ENCODE peak calls at places on chromosomes 1 and 21, in ten cellular contexts. U, S, F, A, I, R, O, Z, K and H are unnamed samples.

GRCh38 chr1:226060976-226061792 is 1.3 kb upstream of the H3-3A start:
- DNase-seq in U (no peak), S (no peak), F (no peak), A (no peak), I (no peak), R (no peak), O (no peak), Z (no peak), K (no peak), H (no peak)

GRCh38 chr1:65788762-65789161 is 3.9 kb upstream of the PDE4B start:
- DNase-seq in U (no peak), S (no peak), F (no peak), A (no peak), I (no peak), R (no peak), O (no peak), Z (no peak), K (no peak), H (no peak)

GRCh38 chr1:22572778-22573177 is 9.5 kb downstream of the EPHA8 start:
- DNase-seq in U (no peak), S (no peak), F (no peak), A (no peak), I (no peak), R (no peak), O (no peak), Z (no peak), K (no peak), H (no peak)

GRCh38 chr1:205926213-205926612 is 17.0 kb downstream of the SLC26A9 start:
- DNase-seq in U (no peak), S (peak), F (no peak), A (peak), I (no peak), R (no peak), O (no peak), Z (no peak), K (no peak), H (no peak)

GRCh38 chr1:157090771-157091170 is 8.8 kb downstream of the ETV3L start:
- DNase-seq in U (no peak), S (no peak), F (no peak), A (peak), I (no peak), R (no peak), O (no peak), Z (no peak), K (no peak), H (no peak)

GRCh38 chr1:32014199-32014936 is 700 bp downstream of the KHDRBS1 start:
- DNase-seq in U (peak), S (peak), F (peak), A (peak), I (no peak), R (peak), O (no peak), Z (peak), K (peak), H (peak)

GRCh38 chr21:19122371-19122770 is 718.8 kb upstream of the TMPRSS15 start:
- DNase-seq in U (no peak), S (no peak), F (no peak), A (no peak), I (no peak), R (no peak), O (no peak), Z (no peak), K (no peak), H (no peak)

GRCh38 chr1:91799863-91800262 is 86.1 kb downstream of the TGFBR3 start:
- DNase-seq in U (no peak), S (no peak), F (no peak), A (no peak), I (no peak), R (no peak), O (no peak), Z (no peak), K (no peak), H (no peak)

GRCh38 chr1:159598196-159598595 is 10.6 kb downstream of the APCS start:
- DNase-seq in U (no peak), S (no peak), F (no peak), A (no peak), I (no peak), R (no peak), O (no peak), Z (no peak), K (no peak), H (no peak)

GRCh38 chr1:220884109-220884980 is 5.1 kb downstream of the HLX start:
- DNase-seq in U (peak), S (no peak), F (no peak), A (no peak), I (no peak), R (no peak), O (no peak), Z (no peak), K (no peak), H (no peak)

GRCh38 chr1:11143401-11143800 is 43.7 kb upstream of the EXOSC10 start:
- DNase-seq in U (no peak), S (no peak), F (no peak), A (no peak), I (no peak), R (no peak), O (no peak), Z (no peak), K (no peak), H (no peak)

GRCh38 chr1:201766117-201766863 is 62.7 kb upstream of the IPO9 start:
- DNase-seq in U (no peak), S (no peak), F (no peak), A (no peak), I (no peak), R (no peak), O (no peak), Z (no peak), K (no peak), H (no peak)

GRCh38 chr1:238346340-238346739 is 455.6 kb upstream of the ZP4 start:
- DNase-seq in U (no peak), S (no peak), F (no peak), A (no peak), I (no peak), R (no peak), O (no peak), Z (no peak), K (no peak), H (no peak)

GRCh38 chr1:37485902-37486679 is 11.7 kb downstream of the ZC3H12A start:
- DNase-seq in U (no peak), S (peak), F (no peak), A (no peak), I (no peak), R (no peak), O (no peak), Z (no peak), K (no peak), H (no peak)

GRCh38 chr1:198399452-198399851 is 141.0 kb downstream of the ATP6V1G3 start:
- DNase-seq in U (no peak), S (no peak), F (no peak), A (no peak), I (no peak), R (no peak), O (no peak), Z (no peak), K (no peak), H (no peak)

GRCh38 chr1:228272331-228272791 is 64.5 kb downstream of the OBSCN start:
- DNase-seq in U (no peak), S (no peak), F (no peak), A (peak), I (no peak), R (no peak), O (no peak), Z (no peak), K (no peak), H (no peak)

GRCh38 chr1:150207278-150207971 is 28.5 kb downstream of the ANP32E start:
- DNase-seq in U (no peak), S (no peak), F (no peak), A (no peak), I (no peak), R (no peak), O (no peak), Z (no peak), K (no peak), H (no peak)
- TF ChIP-seq CTCF in U (no peak), S (no peak), F (no peak), A (no peak), I (no peak), R (no peak), O (no peak), Z (no peak), K (no peak), H (no peak)

GRCh38 chr1:85314726-85315125 is 38.3 kb upstream of the BCL10 start:
- DNase-seq in U (no peak), S (no peak), F (no peak), A (no peak), I (no peak), R (no peak), O (no peak), Z (no peak), K (no peak), H (no peak)
- H3K27ac ChIP-seq in U (peak), S (no peak), F (peak), A (peak), I (no peak), R (peak), O (no peak), Z (peak), K (peak), H (peak)

GRCh38 chr21:46320331-46320801 is 3.3 kb downstream of the C21orf58 start:
- DNase-seq in U (no peak), S (no peak), F (no peak), A (no peak), I (no peak), R (no peak), O (no peak), Z (no peak), K (no peak), H (no peak)

GRCh38 chr21:46323710-46324389 is at the start of the genes C21orf58 and PCNT:
- DNase-seq in U (peak), S (peak), F (peak), A (peak), I (peak), R (peak), O (peak), Z (peak), K (peak), H (peak)

GRCh38 chr21:46324390-46325072 is 575 bp downstream of the PCNT start:
- DNase-seq in U (peak), S (peak), F (peak), A (peak), I (peak), R (peak), O (peak), Z (peak), K (peak), H (peak)

GRCh38 chr21:46323227-46323709 is 402 bp downstream of the C21orf58 start:
- DNase-seq in U (no peak), S (no peak), F (no peak), A (peak), I (no peak), R (no peak), O (no peak), Z (no peak), K (no peak), H (no peak)

DNA sequence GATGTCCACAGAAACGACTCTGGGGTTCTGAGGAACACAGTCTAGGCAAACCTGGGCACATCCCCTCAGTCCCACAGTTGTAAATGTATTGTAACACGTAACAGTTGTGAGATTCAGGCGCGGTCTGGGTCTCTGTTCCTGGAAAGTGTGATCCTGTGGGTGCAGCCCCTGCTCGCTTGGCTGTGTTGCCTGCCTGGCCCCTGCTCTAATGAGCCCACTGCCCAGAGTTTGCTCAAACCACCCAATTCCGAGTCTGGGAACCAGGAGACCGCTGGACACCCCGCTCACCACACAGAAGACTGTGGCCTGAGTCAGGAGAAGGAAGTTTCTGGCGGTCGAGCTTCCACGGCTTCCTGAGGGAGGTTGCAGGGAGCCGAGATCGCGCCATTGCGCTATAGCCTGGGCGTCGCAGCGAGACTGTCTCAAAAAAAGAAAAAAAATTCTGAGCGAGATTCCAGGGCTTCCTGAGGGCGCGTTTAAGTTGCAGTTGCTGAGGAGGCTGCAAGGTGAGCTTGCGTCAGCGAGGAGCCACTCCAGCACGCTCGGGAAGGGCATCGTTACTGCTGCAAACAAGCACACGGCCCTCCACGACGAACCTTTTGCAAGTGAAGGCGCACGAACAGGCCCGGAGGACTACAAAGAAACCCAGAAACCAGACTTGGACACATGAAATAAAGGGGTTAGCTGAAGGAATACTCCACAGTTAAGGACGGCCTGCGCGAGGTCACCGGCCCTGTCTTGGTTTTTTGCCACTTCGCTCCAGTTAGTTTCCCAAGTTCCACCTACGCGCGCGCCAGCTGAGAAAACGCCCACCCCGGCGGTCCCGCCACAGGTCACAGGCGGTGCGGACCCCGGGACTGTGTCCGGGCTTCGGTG is 1.1 kb downstream of the C21orf58 start:
- DNase-seq in U (peak), S (no peak), F (peak), A (no peak), I (no peak), R (no peak), O (no peak), Z (no peak), K (no peak), H (no peak)
- TF ChIP-seq POLR2AphosphoS5 in U (no peak), S (no peak), F (no peak), A (no peak), I (no peak), R (no peak), O (no peak), Z (no peak), K (no peak), H (no peak)

GRCh38 chr1:41444246-41444645 is 40.2 kb downstream of the EDN2 start:
- DNase-seq in U (no peak), S (no peak), F (no peak), A (no peak), I (no peak), R (no peak), O (no peak), Z (no peak), K (no peak), H (no peak)
- TF ChIP-seq CTCF in U (no peak), S (no peak), F (no peak), A (no peak), I (peak), R (peak), O (no peak), Z (no peak), K (no peak), H (no peak)

GRCh38 chr21:44942566-44942965 is 2.7 kb downstream of the SLX9 start:
- DNase-seq in U (peak), S (no peak), F (no peak), A (peak), I (no peak), R (no peak), O (no peak), Z (no peak), K (no peak), H (no peak)

GRCh38 chr21:44939532-44940115 is at the start of gene SLX9:
- DNase-seq in U (peak), S (peak), F (peak), A (peak), I (no peak), R (peak), O (peak), Z (peak), K (peak), H (peak)

GRCh38 chr21:44940116-44940631 is 345 bp downstream of the SLX9 start:
- DNase-seq in U (no peak), S (no peak), F (no peak), A (no peak), I (no peak), R (no peak), O (peak), Z (no peak), K (no peak), H (no peak)

GRCh38 chr21:44941567-44941966 is 1.7 kb downstream of the SLX9 start:
- DNase-seq in U (peak), S (no peak), F (no peak), A (peak), I (no peak), R (peak), O (no peak), Z (no peak), K (no peak), H (peak)

DNA sequence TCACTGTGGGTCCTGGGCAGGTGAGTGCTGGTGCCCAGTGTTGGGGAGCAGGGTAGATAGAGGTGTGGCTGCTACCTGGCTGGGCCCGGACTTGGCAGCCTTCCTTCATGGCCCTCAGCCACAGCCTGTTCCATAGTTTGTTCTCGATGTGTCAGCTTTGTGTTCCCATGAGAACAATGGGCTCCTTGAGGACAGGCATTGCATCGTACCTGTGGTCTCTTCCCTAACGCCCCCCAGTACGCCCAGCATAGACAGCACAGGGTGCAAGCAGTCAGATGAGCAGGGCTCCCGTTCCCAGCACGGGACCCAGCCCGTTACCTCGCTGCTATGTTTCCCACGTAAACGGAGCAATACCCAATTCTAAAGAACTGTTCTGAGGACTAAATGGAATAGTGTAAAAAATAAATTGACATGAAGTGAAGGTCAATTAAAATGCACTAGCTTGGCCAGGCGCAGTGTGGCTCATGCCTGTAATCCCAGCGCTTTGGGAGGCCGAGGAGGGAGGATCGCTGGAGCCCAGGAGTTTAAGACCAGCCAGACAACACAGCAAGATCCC is 775 bp upstream of the SLX9 start:
- DNase-seq in U (peak), S (peak), F (no peak), A (peak), I (no peak), R (peak), O (no peak), Z (no peak), K (peak), H (peak)
- H3K27ac ChIP-seq in U (no peak), S (peak), F (peak), A (peak), I (no peak), R (peak), O (peak), Z (peak), K (peak), H (peak)

DNA sequence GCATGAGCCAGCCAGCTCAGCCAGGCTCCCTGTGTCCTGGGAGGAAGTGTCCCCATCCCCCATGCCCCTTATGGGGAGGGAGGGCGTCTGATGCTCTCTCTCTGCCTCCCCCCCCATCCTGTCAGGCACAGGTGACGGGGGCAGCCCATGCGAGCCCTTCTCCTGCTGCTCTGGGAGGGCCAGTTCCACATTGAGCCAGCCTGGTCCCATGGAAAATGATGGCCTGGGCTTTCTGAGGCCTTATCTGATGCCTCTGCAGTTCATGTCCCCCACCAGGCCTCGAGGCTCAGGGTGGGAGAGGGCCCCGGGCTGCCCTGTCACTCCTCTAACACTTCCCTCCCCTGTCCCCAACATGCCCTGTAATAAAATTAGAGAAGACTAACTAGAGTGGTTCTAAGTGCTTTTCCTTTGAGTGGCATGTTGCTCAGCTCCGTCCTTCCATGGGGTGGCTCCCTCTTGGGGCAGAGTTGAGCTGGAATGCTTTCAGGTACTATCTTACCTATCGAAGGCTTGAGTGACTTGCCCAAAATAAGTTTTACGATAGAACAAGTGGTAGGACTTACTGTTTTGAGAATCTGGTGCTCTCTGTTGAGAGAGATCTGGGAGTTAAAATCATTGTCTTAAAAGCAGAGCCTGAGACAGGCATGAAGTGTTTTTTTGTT is 1.8 kb upstream of the MTFR1L start:
- DNase-seq in U (no peak), S (no peak), F (no peak), A (no peak), I (no peak), R (no peak), O (no peak), Z (no peak), K (no peak), H (no peak)
- TF ChIP-seq POLR2AphosphoS5 in U (peak), S (no peak), F (no peak), A (no peak), I (no peak), R (no peak), O (no peak), Z (no peak), K (no peak), H (no peak)

GRCh38 chr1:235946570-235946981 is 79.9 kb upstream of the LYST start:
- DNase-seq in U (no peak), S (no peak), F (no peak), A (no peak), I (no peak), R (no peak), O (no peak), Z (no peak), K (no peak), H (no peak)
- TF ChIP-seq CTCF in U (no peak), S (peak), F (no peak), A (no peak), I (peak), R (no peak), O (peak), Z (no peak), K (no peak), H (no peak)

GRCh38 chr1:117589531-117589930 is 16.3 kb upstream of the TENT5C start:
- DNase-seq in U (no peak), S (no peak), F (no peak), A (no peak), I (no peak), R (no peak), O (no peak), Z (no peak), K (no peak), H (no peak)
- H3K27ac ChIP-seq in U (no peak), S (peak), F (peak), A (no peak), I (no peak), R (no peak), O (no peak), Z (peak), K (no peak), H (no peak)

DNA sequence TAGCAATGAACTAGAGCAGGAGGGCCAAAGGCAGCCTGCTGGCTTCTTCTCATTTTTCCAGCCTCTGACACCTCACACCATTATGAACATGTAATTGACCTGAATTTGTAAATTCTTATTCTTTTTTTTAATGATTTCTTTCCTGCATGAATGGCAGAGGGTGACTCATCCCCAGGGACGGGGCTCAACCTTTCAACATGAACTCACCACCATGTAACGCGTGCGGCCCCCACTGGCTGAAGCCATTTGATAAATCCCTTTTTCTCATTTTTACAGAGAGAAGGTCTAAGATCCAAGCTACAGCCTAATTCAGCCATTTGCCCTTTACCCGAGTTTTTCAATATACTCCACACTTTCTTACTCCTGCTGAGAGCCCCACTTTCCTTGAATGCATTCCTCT is 9.3 kb upstream of the ETS2 start:
- DNase-seq in U (no peak), S (no peak), F (no peak), A (no peak), I (no peak), R (no peak), O (no peak), Z (no peak), K (no peak), H (no peak)
- TF ChIP-seq POLR2AphosphoS5 in U (no peak), S (no peak), F (no peak), A (no peak), I (no peak), R (no peak), O (no peak), Z (no peak), K (no peak), H (no peak)